ENCODE peak calls at places on chromosomes 5 and 9, in seven cellular contexts. H is mucosa of descending colon, U is activated T-cell treated with anti-CD3 and anti-CD28 coated beads for 48 hours, V is Kasumi-1, K is fibroblast of pulmonary artery, S is NCI-H1092, F is IMR-90. L is an unnamed sample.

GRCh38 chr5:68398146-68398812 is 182.7 kb downstream of the PIK3R1 start:
- DNase-seq in H (no peak), U (no peak), V (no peak), K (no peak), S (no peak), F (no peak), L (no peak)

GRCh38 chr9:98375138-98375726 is 119.8 kb upstream of the TBC1D2 start:
- DNase-seq in H (no peak), U (no peak), V (no peak), K (peak), S (no peak), F (peak), L (no peak)

GRCh38 chr9:72129271-72130156 is 19.7 kb upstream of the GDA start:
- DNase-seq in H (no peak), U (no peak), V (no peak), K (no peak), S (no peak), F (no peak), L (no peak)

GRCh38 chr9:14704281-14704680 is 11.0 kb upstream of the ZDHHC21 start:
- DNase-seq in H (no peak), U (no peak), V (no peak), K (no peak), S (no peak), F (no peak), L (no peak)

GRCh38 chr5:1494780-1495524 is 28.8 kb downstream of the LPCAT1 start:
- DNase-seq in H (peak), U (no peak), V (peak), K (no peak), S (no peak), F (no peak), L (no peak)

GRCh38 chr9:849431-849830 is 7.9 kb downstream of the DMRT1 start:
- DNase-seq in H (no peak), U (no peak), V (no peak), K (no peak), S (no peak), F (no peak), L (no peak)

GRCh38 chr5:139758510-139759036 is 37.0 kb upstream of the PSD2 start:
- DNase-seq in H (no peak), U (no peak), V (no peak), K (no peak), S (no peak), F (no peak), L (no peak)

GRCh38 chr5:71830626-71831539 is 111.8 kb downstream of the CARTPT start:
- DNase-seq in H (no peak), U (no peak), V (no peak), K (peak), S (peak), F (peak), L (peak)

GRCh38 chr9:128821584-128822406 is 3.5 kb downstream of the ENDOG start:
- DNase-seq in H (no peak), U (no peak), V (no peak), K (no peak), S (no peak), F (no peak), L (no peak)

L was measured in myocyte.